ENCODE peak calls at places on chromosomes 12 and 14, in ten cellular contexts. S, N, A, T, Q, F, P, U, L and M are unnamed samples.

GRCh38 chr14:21071225-21072041 is 1.3 kb downstream of the ARHGEF40 start:
- DNase-seq in S (peak; percentile 73), N (peak; percentile 95), A (peak; percentile 91), T (peak; percentile 90), Q (peak; percentile 85), F (peak; percentile 94), P (peak; percentile 38), U (peak; percentile 85), L (peak; percentile 95), M (peak; percentile 90)

GRCh38 chr14:90388437-90388836 is 8.4 kb upstream of the CALM1 start:
- DNase-seq in S (peak; percentile 40), N (peak; percentile 86), A (no peak), T (peak; percentile 76), Q (peak; percentile 73), F (no peak), P (peak; percentile 87), U (no peak), L (no peak), M (peak; percentile 32)

GRCh38 chr12:124236651-124237050 is 58.2 kb upstream of the RFLNA start:
- DNase-seq in S (no peak), N (peak; percentile 20), A (no peak), T (peak; percentile 62), Q (no peak), F (no peak), P (peak; percentile 75), U (no peak), L (no peak), M (peak; percentile 64)

GRCh38 chr14:61188936-61189808 is 92.0 kb downstream of the TMEM30B start:
- DNase-seq in S (peak; percentile 63), N (peak; percentile 84), A (peak; percentile 36), T (peak; percentile 60), Q (peak; percentile 35), F (peak; percentile 56), P (peak; percentile 50), U (peak; percentile 63), L (peak; percentile 73), M (peak; percentile 32)

GRCh38 chr14:64279719-64280668 is 14.2 kb downstream of the ESR2 start:
- DNase-seq in S (peak; percentile 28), N (no peak), A (no peak), T (peak; percentile 12), Q (no peak), F (no peak), P (peak; percentile 88), U (no peak), L (no peak), M (no peak)

GRCh38 chr12:89389755-89390661 is 37.7 kb upstream of the DUSP6 start:
- DNase-seq in S (no peak), N (no peak), A (no peak), T (peak; percentile 40), Q (peak; percentile 50), F (no peak), P (no peak), U (no peak), L (no peak), M (peak; percentile 51)

GRCh38 chr14:90850487-90850886 is 34.3 kb upstream of the TTC7B start:
- DNase-seq in S (no peak), N (peak; percentile 16), A (no peak), T (no peak), Q (peak; percentile 15), F (no peak), P (peak; percentile 68), U (no peak), L (no peak), M (no peak)

GRCh38 chr12:131540138-131540623 is 170.7 kb upstream of the SFSWAP start:
- DNase-seq in S (no peak), N (no peak), A (no peak), T (no peak), Q (no peak), F (no peak), P (no peak), U (no peak), L (no peak), M (no peak)

GRCh38 chr14:50778757-50779483 is 52.0 kb downstream of the NIN start:
- DNase-seq in S (no peak), N (peak; percentile 28), A (no peak), T (no peak), Q (no peak), F (no peak), P (peak; percentile 45), U (no peak), L (no peak), M (no peak)

GRCh38 chr12:50618864-50619609 is 114.3 kb downstream of the DIP2B start:
- DNase-seq in S (no peak), N (peak; percentile 45), A (no peak), T (peak; percentile 13), Q (peak; percentile 13), F (no peak), P (peak; percentile 88), U (no peak), L (no peak), M (no peak)

GRCh38 chr12:107760207-107760816 is 625 bp downstream of the PRDM4 start:
- DNase-seq in S (no peak), N (no peak), A (no peak), T (no peak), Q (no peak), F (peak; percentile 38), P (peak; percentile 8), U (peak; percentile 58), L (peak; percentile 58), M (peak; percentile 45)

GRCh38 chr14:64196668-64197411 is 97.3 kb downstream of the ESR2 start:
- DNase-seq in S (peak; percentile 40), N (peak; percentile 39), A (peak; percentile 51), T (peak; percentile 57), Q (peak; percentile 56), F (peak; percentile 72), P (no peak), U (peak; percentile 77), L (peak; percentile 79), M (peak; percentile 39)

GRCh38 chr12:73221398-73221797 is 949.2 kb downstream of the TRHDE start:
- DNase-seq in S (no peak), N (no peak), A (no peak), T (no peak), Q (no peak), F (no peak), P (no peak), U (no peak), L (no peak), M (no peak)

GRCh38 chr12:632102-632696 is 31.0 kb downstream of the NINJ2 start:
- DNase-seq in S (peak; percentile 42), N (peak; percentile 64), A (no peak), T (peak; percentile 92), Q (peak; percentile 32), F (peak; percentile 58), P (peak; percentile 90), U (no peak), L (no peak), M (no peak)

DNA sequence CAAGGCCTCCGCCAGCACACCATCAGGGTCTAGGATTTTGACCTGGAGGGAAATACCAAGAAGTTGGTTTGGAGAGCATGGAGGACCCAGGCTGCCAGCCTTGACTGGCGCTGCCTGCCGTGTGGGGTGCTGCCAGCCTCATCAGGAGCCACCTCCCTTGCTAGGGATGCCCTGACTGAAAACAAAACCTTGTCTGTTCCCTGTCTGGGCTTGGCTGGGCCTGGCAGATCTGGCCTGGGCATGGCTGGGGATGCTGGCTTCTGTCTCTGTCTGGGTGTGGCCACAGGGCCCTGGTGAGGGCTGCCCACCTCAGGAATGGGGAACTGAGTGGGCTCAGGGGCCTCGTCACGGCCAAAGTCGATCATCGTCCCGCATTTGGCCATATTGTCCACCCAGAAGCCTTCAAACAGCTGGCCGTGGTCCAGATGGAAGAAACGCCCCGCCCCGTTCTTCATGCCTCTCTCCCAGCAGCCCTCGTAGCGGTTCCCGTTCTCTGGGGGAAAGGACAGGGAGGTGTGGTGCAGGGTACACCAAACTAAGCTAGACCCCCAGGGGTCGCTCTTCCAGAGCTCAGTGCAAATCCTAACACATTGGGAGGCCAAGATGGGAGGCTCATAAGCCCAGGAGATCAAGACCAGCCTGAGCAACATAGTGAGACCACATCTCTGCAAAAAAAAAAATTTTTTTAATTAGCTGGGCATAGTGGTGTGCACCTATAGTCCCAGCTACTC is 16.5 kb downstream of the MORN3 start:
- DNase-seq in S (no peak), N (no peak), A (no peak), T (no peak), Q (no peak), F (no peak), P (no peak), U (no peak), L (no peak), M (no peak)
- TF ChIP-seq CTCF in S (no peak), N (no peak), A (no peak), T (no peak), Q (no peak), F (no peak), P (no peak), U (no peak), L (no peak), M (no peak)

DNA sequence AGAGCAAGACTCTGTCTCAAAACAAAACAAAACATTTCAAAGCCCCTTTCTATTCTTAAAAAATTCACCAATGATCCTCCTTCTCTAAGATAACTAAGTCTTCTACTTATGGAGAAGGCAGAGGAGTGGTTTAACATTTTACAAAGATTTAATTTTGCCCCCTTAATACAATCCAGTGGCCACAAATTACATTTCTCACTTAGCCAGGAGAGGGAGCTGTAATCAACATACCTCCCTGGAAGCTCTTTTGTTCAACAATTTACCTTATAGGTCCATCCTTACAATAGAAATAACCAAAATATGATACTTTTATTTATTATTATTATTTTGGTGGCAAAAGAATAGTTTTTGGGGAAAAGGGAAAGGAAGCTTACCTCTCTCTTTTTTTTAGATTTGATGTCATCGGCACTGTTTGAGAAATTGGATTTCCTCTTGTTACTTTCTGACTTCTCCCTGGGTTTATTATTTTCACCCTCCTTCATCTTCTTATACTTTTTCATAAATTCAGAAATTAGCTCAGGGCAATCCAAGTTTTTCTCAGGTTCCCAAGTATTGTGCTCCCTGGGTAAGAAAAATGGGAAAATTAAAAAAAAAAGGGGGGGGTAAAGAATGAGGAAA is 28.1 kb downstream of the CBX5 start:
- DNase-seq in S (no peak), N (peak; percentile 64), A (no peak), T (peak; percentile 59), Q (no peak), F (no peak), P (peak; percentile 47), U (no peak), L (peak; percentile 73), M (no peak)
- H3K36me3 ChIP-seq in S (peaks cover 50% of the 10 kb centered on the region), N (peaks cover 5% of the 10 kb centered on the region), A (peaks cover 51% of the 10 kb centered on the region), T (peaks cover 15% of the 10 kb centered on the region), Q (peaks cover 6% of the 10 kb centered on the region), F (peaks cover 35% of the 10 kb centered on the region), P (peaks cover 6% of the 10 kb centered on the region), U (peaks cover 64% of the 10 kb centered on the region), L (peaks cover 23% of the 10 kb centered on the region), M (peaks cover under 1% of the 10 kb centered on the region)

DNA sequence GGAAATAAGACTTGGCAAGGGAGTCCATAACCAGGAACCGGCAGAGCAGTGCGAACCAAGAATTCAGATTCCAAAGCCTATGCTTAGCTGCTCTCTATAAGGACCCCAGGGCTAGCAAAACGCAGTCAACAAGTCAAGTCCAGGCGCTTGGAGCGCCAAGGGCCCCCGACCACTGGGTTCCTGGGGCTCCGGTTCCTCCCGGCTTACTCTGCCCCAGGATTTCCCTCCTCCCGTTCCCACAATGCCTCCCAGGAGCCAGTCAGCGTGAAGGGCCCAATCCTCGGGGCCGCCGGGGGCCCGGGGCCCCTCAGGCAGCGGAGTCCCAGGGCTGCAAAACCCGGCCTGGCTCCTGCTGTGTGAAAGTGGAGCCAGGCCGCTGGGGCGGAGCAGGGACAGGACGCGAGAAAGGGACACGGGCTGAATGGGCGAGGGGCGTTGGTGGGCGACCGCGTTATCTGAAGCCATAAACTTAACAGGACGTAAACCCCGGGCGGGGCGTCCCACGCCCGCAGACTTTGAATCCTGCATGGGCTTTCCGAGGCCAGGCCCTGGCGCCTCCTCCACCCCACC is 1.5 kb downstream of the KRT8 start:
- DNase-seq in S (peak; percentile 76), N (peak; percentile 81), A (peak; percentile 76), T (peak; percentile 44), Q (peak; percentile 83), F (peak; percentile 87), P (no peak), U (peak; percentile 87), L (peak; percentile 72), M (peak; percentile 85)
- H3K4me3 ChIP-seq in S (peak overlapping the region; percentile 54), N (no peak overlapping the region), A (peak overlapping the region; percentile 67), T (peak overlapping the region; percentile 49), Q (peak overlapping the region; percentile 92), F (peak overlapping the region; percentile 69), P (peak overlapping the region; percentile 59), U (peak overlapping the region; percentile 53), L (no peak overlapping the region), M (peak overlapping the region; percentile 81)

GRCh38 chr12:76085159-76085868 is 829 bp upstream of the NAP1L1 start:
- DNase-seq in S (no peak), N (no peak), A (no peak), T (peak; percentile 78), Q (peak; percentile 7), F (no peak), P (peak; percentile 42), U (no peak), L (peak; percentile 17), M (no peak)
- TF ChIP-seq CTCF in S (no peak), N (peak; percentile 35), A (peak; percentile 33), T (peak; percentile 49), Q (no peak), F (peak; percentile 37), P (no peak), U (peak; percentile 25), L (peak; percentile 61), M (no peak)